ENCODE peak calls at places on chromosome 4, in five cellular contexts. One of them, this sample, is unnamed.
A peak's percentile ranks its signal among the peaks of the same experiment; 100 is the strongest.

GRCh38 chr4:7167706-7168105 is 24.6 kb upstream of the SORCS2 start:
- DNase-seq in B cell: no peak
- DNase-seq in fibroblast of villous mesenchyme: no peak
- DNase-seq in right lobe of liver: no peak
- DNase-seq in endothelial cell: no peak
- DNase-seq in this sample: no peak

GRCh38 chr4:56757270-56757746 is 64.2 kb downstream of the SPINK2 start:
- DNase-seq in B cell: peak; percentile 55
- DNase-seq in fibroblast of villous mesenchyme: peak; percentile 80
- DNase-seq in right lobe of liver: no peak
- DNase-seq in endothelial cell: no peak
- DNase-seq in this sample: peak; percentile 21

GRCh38 chr4:151324124-151324448 is 1.3 kb downstream of the SH3D19 start:
- DNase-seq in B cell: no peak
- DNase-seq in fibroblast of villous mesenchyme: no peak
- DNase-seq in right lobe of liver: no peak
- DNase-seq in endothelial cell: no peak
- DNase-seq in this sample: no peak

GRCh38 chr4:158315706-158316105 is 105.4 kb downstream of the TMEM144 start:
- DNase-seq in B cell: no peak
- DNase-seq in fibroblast of villous mesenchyme: peak; percentile 69
- DNase-seq in right lobe of liver: no peak
- DNase-seq in endothelial cell: no peak
- DNase-seq in this sample: no peak

GRCh38 chr4:52234539-52235174 is 183.6 kb downstream of the SPATA18 start:
- DNase-seq in B cell: no peak
- DNase-seq in fibroblast of villous mesenchyme: peak; percentile 61
- DNase-seq in right lobe of liver: peak; percentile 48
- DNase-seq in endothelial cell: no peak
- DNase-seq in this sample: no peak

GRCh38 chr4:157700898-157701694 is 471.7 kb downstream of the GASK1B start:
- DNase-seq in B cell: no peak
- DNase-seq in fibroblast of villous mesenchyme: no peak
- DNase-seq in right lobe of liver: no peak
- DNase-seq in endothelial cell: no peak
- DNase-seq in this sample: no peak

GRCh38 chr4:6887591-6888371 is 21.8 kb upstream of the TBC1D14 start:
- DNase-seq in B cell: no peak
- DNase-seq in fibroblast of villous mesenchyme: peak; percentile 36
- DNase-seq in right lobe of liver: no peak
- DNase-seq in endothelial cell: no peak
- DNase-seq in this sample: no peak

GRCh38 chr4:8315343-8316250 is 46.0 kb downstream of the HTRA3 start:
- DNase-seq in B cell: no peak
- DNase-seq in fibroblast of villous mesenchyme: peak; percentile 88
- DNase-seq in right lobe of liver: peak; percentile 50
- DNase-seq in endothelial cell: no peak
- DNase-seq in this sample: no peak

GRCh38 chr4:123997116-123997515 is 600.5 kb downstream of the SPRY1 start:
- DNase-seq in B cell: no peak
- DNase-seq in fibroblast of villous mesenchyme: no peak
- DNase-seq in right lobe of liver: no peak
- DNase-seq in endothelial cell: no peak
- DNase-seq in this sample: no peak

GRCh38 chr4:100590308-100590707 is 72.5 kb upstream of the EMCN start:
- DNase-seq in B cell: no peak
- DNase-seq in fibroblast of villous mesenchyme: no peak
- DNase-seq in right lobe of liver: no peak
- DNase-seq in endothelial cell: no peak
- DNase-seq in this sample: no peak

GRCh38 chr4:8675906-8676305 is 83.3 kb downstream of the CPZ start:
- DNase-seq in B cell: no peak
- DNase-seq in fibroblast of villous mesenchyme: no peak
- DNase-seq in right lobe of liver: no peak
- DNase-seq in endothelial cell: no peak
- DNase-seq in this sample: no peak

GRCh38 chr4:123393696-123394095 is 2.9 kb upstream of the SPRY1 start:
- DNase-seq in B cell: no peak
- DNase-seq in fibroblast of villous mesenchyme: peak; percentile 23
- DNase-seq in right lobe of liver: no peak
- DNase-seq in endothelial cell: no peak
- DNase-seq in this sample: no peak

GRCh38 chr4:24799544-24800272 is 4.3 kb downstream of the SOD3 start:
- DNase-seq in B cell: no peak
- DNase-seq in fibroblast of villous mesenchyme: no peak
- DNase-seq in right lobe of liver: no peak
- DNase-seq in endothelial cell: peak; percentile 31
- DNase-seq in this sample: no peak

GRCh38 chr4:134202557-134202956 is 968 bp upstream of the PABPC4L start:
- DNase-seq in B cell: no peak
- DNase-seq in fibroblast of villous mesenchyme: peak; percentile 36
- DNase-seq in right lobe of liver: no peak
- DNase-seq in endothelial cell: no peak
- DNase-seq in this sample: no peak

GRCh38 chr4:52588097-52588496 is 71.0 kb downstream of the USP46 start:
- DNase-seq in B cell: no peak
- DNase-seq in fibroblast of villous mesenchyme: peak; percentile 50
- DNase-seq in right lobe of liver: no peak
- DNase-seq in endothelial cell: peak; percentile 53
- DNase-seq in this sample: peak; percentile 54

GRCh38 chr4:184697956-184698355 is 35.9 kb downstream of the CENPU start:
- DNase-seq in B cell: no peak
- DNase-seq in fibroblast of villous mesenchyme: no peak
- DNase-seq in right lobe of liver: no peak
- DNase-seq in endothelial cell: no peak
- DNase-seq in this sample: no peak

GRCh38 chr4:77021614-77022089 is 54.1 kb downstream of the CCNI start:
- DNase-seq in B cell: no peak
- DNase-seq in fibroblast of villous mesenchyme: peak; percentile 89
- DNase-seq in right lobe of liver: no peak
- DNase-seq in endothelial cell: no peak
- DNase-seq in this sample: no peak

GRCh38 chr4:13248621-13249298 is 235.4 kb downstream of the RAB28 start:
- DNase-seq in B cell: no peak
- DNase-seq in fibroblast of villous mesenchyme: peak; percentile 22
- DNase-seq in right lobe of liver: no peak
- DNase-seq in endothelial cell: peak; percentile 9
- DNase-seq in this sample: no peak

GRCh38 chr4:119017634-119018033 is 118.0 kb upstream of the MYOZ2 start:
- DNase-seq in B cell: no peak
- DNase-seq in fibroblast of villous mesenchyme: no peak
- DNase-seq in right lobe of liver: no peak
- DNase-seq in endothelial cell: no peak
- DNase-seq in this sample: no peak

GRCh38 chr4:3765271-3766206 is 646 bp upstream of the ADRA2C start:
- DNase-seq in B cell: no peak
- DNase-seq in fibroblast of villous mesenchyme: peak; percentile 67
- DNase-seq in right lobe of liver: peak; percentile 59
- DNase-seq in endothelial cell: peak; percentile 65
- DNase-seq in this sample: peak; percentile 66

GRCh38 chr4:6032249-6033244 is 14.3 kb upstream of the C4orf50 start:
- DNase-seq in B cell: no peak
- DNase-seq in fibroblast of villous mesenchyme: no peak
- DNase-seq in right lobe of liver: peak; percentile 82
- DNase-seq in endothelial cell: no peak
- DNase-seq in this sample: no peak

GRCh38 chr4:89906787-89907521 is 12.3 kb downstream of the MMRN1 start:
- DNase-seq in B cell: no peak
- DNase-seq in fibroblast of villous mesenchyme: peak; percentile 22
- DNase-seq in right lobe of liver: no peak
- DNase-seq in endothelial cell: no peak
- DNase-seq in this sample: no peak

GRCh38 chr4:47650584-47651130 is 165.6 kb downstream of the ATP10D start:
- DNase-seq in B cell: no peak
- DNase-seq in fibroblast of villous mesenchyme: peak; percentile 52
- DNase-seq in right lobe of liver: no peak
- DNase-seq in endothelial cell: no peak
- DNase-seq in this sample: no peak

GRCh38 chr4:155761047-155761446 is 2.2 kb downstream of the GUCY1B1 start:
- DNase-seq in B cell: no peak
- DNase-seq in fibroblast of villous mesenchyme: no peak
- DNase-seq in right lobe of liver: no peak
- DNase-seq in endothelial cell: no peak
- DNase-seq in this sample: no peak

GRCh38 chr4:48913346-48913745 is 6.8 kb upstream of the OCIAD2 start:
- DNase-seq in B cell: no peak
- DNase-seq in fibroblast of villous mesenchyme: peak; percentile 21
- DNase-seq in right lobe of liver: no peak
- DNase-seq in endothelial cell: no peak
- DNase-seq in this sample: no peak

GRCh38 chr4:11436673-11437072 is 8.0 kb upstream of the HS3ST1 start:
- DNase-seq in B cell: no peak
- DNase-seq in fibroblast of villous mesenchyme: no peak
- DNase-seq in right lobe of liver: no peak
- DNase-seq in endothelial cell: no peak
- DNase-seq in this sample: no peak

GRCh38 chr4:105257817-105258495 is 111.3 kb downstream of the TET2 start:
- DNase-seq in B cell: no peak
- DNase-seq in fibroblast of villous mesenchyme: no peak
- DNase-seq in right lobe of liver: no peak
- DNase-seq in endothelial cell: no peak
- DNase-seq in this sample: no peak

GRCh38 chr4:168797176-168797575 is 212.9 kb downstream of the CBR4 start:
- DNase-seq in B cell: no peak
- DNase-seq in fibroblast of villous mesenchyme: peak; percentile 97
- DNase-seq in right lobe of liver: no peak
- DNase-seq in endothelial cell: no peak
- DNase-seq in this sample: no peak

GRCh38 chr4:80213117-80213815 is 16.0 kb downstream of the PRDM8 start:
- DNase-seq in B cell: no peak
- DNase-seq in fibroblast of villous mesenchyme: no peak
- DNase-seq in right lobe of liver: no peak
- DNase-seq in endothelial cell: no peak
- DNase-seq in this sample: no peak

GRCh38 chr4:184587746-184588145 is 61.5 kb downstream of the CASP3 start:
- DNase-seq in B cell: no peak
- DNase-seq in fibroblast of villous mesenchyme: no peak
- DNase-seq in right lobe of liver: no peak
- DNase-seq in endothelial cell: no peak
- DNase-seq in this sample: no peak

GRCh38 chr4:162461952-162462351 is 298.2 kb upstream of the FSTL5 start:
- DNase-seq in B cell: no peak
- DNase-seq in fibroblast of villous mesenchyme: no peak
- DNase-seq in right lobe of liver: no peak
- DNase-seq in endothelial cell: no peak
- DNase-seq in this sample: no peak
- TF ChIP-seq CTCF in B cell: no peak
- TF ChIP-seq CTCF in fibroblast of villous mesenchyme: no peak
- TF ChIP-seq CTCF in right lobe of liver: peak; percentile 14
- TF ChIP-seq CTCF in endothelial cell: peak; percentile 14
- TF ChIP-seq CTCF in this sample: no peak

DNA sequence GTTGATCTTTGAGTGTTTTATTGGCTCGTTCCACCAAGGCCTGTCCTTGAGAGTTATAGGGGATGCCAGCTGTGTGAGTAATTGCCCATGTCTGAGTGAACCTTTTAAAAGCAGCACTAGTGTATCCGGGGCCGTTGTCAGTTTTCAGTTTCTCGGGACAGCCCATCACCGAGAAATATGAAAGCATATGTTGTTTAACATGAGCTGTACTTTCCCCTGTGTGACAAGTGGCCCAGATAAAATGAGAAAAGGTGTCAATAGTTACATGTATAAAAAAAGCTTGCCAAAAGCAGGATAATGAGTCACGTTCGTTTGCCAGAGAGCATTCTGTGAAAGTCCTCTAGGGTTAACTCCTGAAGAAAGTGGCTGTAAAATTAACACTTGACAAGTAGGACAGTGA is 48.6 kb upstream of the RASSF6 start:
- DNase-seq in B cell: no peak
- DNase-seq in fibroblast of villous mesenchyme: peak; percentile 56
- DNase-seq in right lobe of liver: no peak
- DNase-seq in endothelial cell: no peak
- DNase-seq in this sample: no peak
- TF ChIP-seq CTCF in B cell: no peak
- TF ChIP-seq CTCF in fibroblast of villous mesenchyme: no peak
- TF ChIP-seq CTCF in right lobe of liver: no peak
- TF ChIP-seq CTCF in endothelial cell: no peak
- TF ChIP-seq CTCF in this sample: no peak

DNA sequence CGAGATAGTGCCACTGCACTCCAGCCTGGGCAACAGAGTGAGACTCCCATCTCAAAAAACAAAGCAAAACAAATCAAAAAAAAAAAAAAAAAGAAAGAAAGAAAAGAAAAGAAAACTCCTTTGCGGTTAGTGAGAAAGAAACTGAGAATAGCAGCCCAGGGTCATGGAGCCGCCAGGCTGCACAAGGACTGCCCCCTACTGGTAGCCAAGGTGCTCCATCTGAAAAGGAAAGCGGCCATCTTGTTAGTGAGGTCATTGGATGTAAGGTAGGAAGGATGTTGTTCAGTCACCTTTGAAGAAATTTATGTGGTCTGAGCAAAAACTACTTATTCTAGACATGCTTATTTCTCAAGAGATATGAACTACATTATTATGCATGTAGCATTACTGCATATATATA is 660.6 kb upstream of the TENM3 start:
- DNase-seq in B cell: no peak
- DNase-seq in fibroblast of villous mesenchyme: no peak
- DNase-seq in right lobe of liver: no peak
- DNase-seq in endothelial cell: no peak
- DNase-seq in this sample: no peak
- TF ChIP-seq CTCF in B cell: no peak
- TF ChIP-seq CTCF in fibroblast of villous mesenchyme: no peak
- TF ChIP-seq CTCF in right lobe of liver: no peak
- TF ChIP-seq CTCF in endothelial cell: peak; percentile 28
- TF ChIP-seq CTCF in this sample: no peak

GRCh38 chr4:179165339-179165738 is 1723.1 kb upstream of the AGA start:
- DNase-seq in B cell: no peak
- DNase-seq in fibroblast of villous mesenchyme: no peak
- DNase-seq in right lobe of liver: no peak
- DNase-seq in endothelial cell: no peak
- DNase-seq in this sample: no peak
- TF ChIP-seq CTCF in B cell: no peak
- TF ChIP-seq CTCF in fibroblast of villous mesenchyme: no peak
- TF ChIP-seq CTCF in right lobe of liver: no peak
- TF ChIP-seq CTCF in endothelial cell: no peak
- TF ChIP-seq CTCF in this sample: no peak

DNA sequence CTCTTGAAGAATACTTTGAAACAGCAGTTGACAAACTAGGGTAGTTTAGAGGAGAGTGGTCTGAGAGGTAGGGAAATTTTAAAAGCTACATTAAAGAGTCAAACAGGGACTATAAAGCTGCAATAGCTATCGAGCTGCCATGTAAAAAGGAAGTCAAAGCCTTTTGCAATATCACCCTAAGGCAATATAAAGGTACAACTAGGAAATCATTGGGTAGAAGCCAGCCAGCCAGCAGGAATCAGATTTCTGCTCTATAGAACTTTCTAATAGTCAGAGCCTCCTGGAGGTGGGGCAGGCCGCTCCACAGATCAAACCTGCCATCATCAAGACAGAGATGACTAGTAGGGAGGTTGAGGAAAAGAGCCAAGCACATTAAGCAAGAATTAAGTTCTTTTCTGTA is 15.2 kb upstream of the PHOX2B start:
- DNase-seq in B cell: no peak
- DNase-seq in fibroblast of villous mesenchyme: no peak
- DNase-seq in right lobe of liver: no peak
- DNase-seq in endothelial cell: no peak
- DNase-seq in this sample: no peak
- TF ChIP-seq CTCF in B cell: no peak
- TF ChIP-seq CTCF in fibroblast of villous mesenchyme: no peak
- TF ChIP-seq CTCF in right lobe of liver: no peak
- TF ChIP-seq CTCF in endothelial cell: no peak
- TF ChIP-seq CTCF in this sample: no peak